ENCODE peak calls at places on chromosomes 3 and 15, in ten cellular contexts. N is GM23248, M is cardiac muscle cell, F is lower lobe of right lung, W is NCI-H1092, H is stomach, L is sigmoid colon, Y is H7, C is T follicular helper cell, K is left colon. O is an unnamed sample.

GRCh38 chr3:18424862-18425640 is at the start of gene SATB1:
- DNase-seq in N (peak; percentile 82), M (peak; percentile 80), F (peak; percentile 89), W (peak; percentile 59), H (peak; percentile 77), L (peak; percentile 92), Y (peak; percentile 86), C (peak; percentile 55), K (peak; percentile 86), O (peak; percentile 95)

GRCh38 chr3:184284696-184285095 is 8.9 kb downstream of the ECE2 start:
- DNase-seq in N (peak; percentile 79), M (peak; percentile 92), F (no peak), W (peak; percentile 67), H (peak; percentile 34), L (no peak), Y (peak; percentile 95), C (no peak), K (no peak), O (peak; percentile 54)

GRCh38 chr3:172908871-172909270 is 158.3 kb downstream of the ECT2 start:
- DNase-seq in N (no peak), M (no peak), F (no peak), W (no peak), H (no peak), L (no peak), Y (no peak), C (no peak), K (no peak), O (no peak)

GRCh38 chr15:70030851-70031645 is 66.7 kb downstream of the TLE3 start:
- DNase-seq in N (no peak), M (no peak), F (peak; percentile 24), W (no peak), H (no peak), L (peak; percentile 50), Y (no peak), C (no peak), K (no peak), O (no peak)

GRCh38 chr3:129031476-129032215 is 28.9 kb upstream of the GP9 start:
- DNase-seq in N (no peak), M (no peak), F (no peak), W (no peak), H (no peak), L (no peak), Y (peak; percentile 30), C (no peak), K (no peak), O (no peak)

GRCh38 chr3:41701196-41701698 is 260.7 kb downstream of the ULK4 start:
- DNase-seq in N (peak; percentile 5), M (no peak), F (no peak), W (no peak), H (no peak), L (no peak), Y (no peak), C (no peak), K (no peak), O (no peak)

GRCh38 chr3:149781216-149781615 is 11.1 kb downstream of the ANKUB1 start:
- DNase-seq in N (no peak), M (no peak), F (no peak), W (no peak), H (no peak), L (no peak), Y (no peak), C (no peak), K (no peak), O (no peak)

GRCh38 chr3:27253831-27254230 is 115.4 kb downstream of the NEK10 start:
- DNase-seq in N (peak; percentile 58), M (peak; percentile 56), F (peak; percentile 48), W (no peak), H (peak; percentile 26), L (no peak), Y (peak; percentile 58), C (no peak), K (peak; percentile 34), O (peak; percentile 37)

GRCh38 chr3:135083756-135084155 is 288.7 kb downstream of the EPHB1 start:
- DNase-seq in N (no peak), M (no peak), F (no peak), W (no peak), H (no peak), L (no peak), Y (no peak), C (no peak), K (no peak), O (no peak)

GRCh38 chr3:4581905-4582611 is 88.9 kb downstream of the ITPR1 start:
- DNase-seq in N (no peak), M (no peak), F (no peak), W (no peak), H (no peak), L (no peak), Y (no peak), C (no peak), K (no peak), O (no peak)

GRCh38 chr3:70736009-70736408 is 423.6 kb upstream of the MDFIC2 start:
- DNase-seq in N (peak; percentile 65), M (no peak), F (no peak), W (no peak), H (no peak), L (no peak), Y (no peak), C (no peak), K (no peak), O (no peak)

GRCh38 chr15:59738676-59739075 is 49.6 kb upstream of the BNIP2 start:
- DNase-seq in N (no peak), M (no peak), F (no peak), W (no peak), H (no peak), L (no peak), Y (no peak), C (no peak), K (no peak), O (no peak)

GRCh38 chr3:183279371-183279770 is 26.3 kb downstream of the B3GNT5 start:
- DNase-seq in N (no peak), M (no peak), F (no peak), W (no peak), H (no peak), L (no peak), Y (peak; percentile 22), C (no peak), K (no peak), O (no peak)

GRCh38 chr15:43352693-43353382 is 18.0 kb downstream of the ZSCAN29 start:
- DNase-seq in N (no peak), M (no peak), F (no peak), W (no peak), H (no peak), L (no peak), Y (no peak), C (no peak), K (no peak), O (no peak)

GRCh38 chr15:78007965-78008886 is 69.3 kb downstream of the TBC1D2B start:
- DNase-seq in N (peak; percentile 95), M (peak; percentile 83), F (peak; percentile 70), W (no peak), H (peak; percentile 92), L (peak; percentile 94), Y (no peak), C (no peak), K (peak; percentile 72), O (peak; percentile 65)

GRCh38 chr3:10164546-10165393 is at the start of gene IRAK2:
- DNase-seq in N (peak; percentile 91), M (peak; percentile 70), F (peak; percentile 88), W (no peak), H (peak; percentile 78), L (peak; percentile 90), Y (peak; percentile 96), C (no peak), K (peak; percentile 57), O (peak; percentile 97)

GRCh38 chr3:13022348-13023250 is 50.6 kb downstream of the IQSEC1 start:
- DNase-seq in N (peak; percentile 75), M (peak; percentile 94), F (peak; percentile 50), W (peak; percentile 35), H (peak; percentile 39), L (peak; percentile 89), Y (peak; percentile 91), C (no peak), K (peak; percentile 56), O (peak; percentile 84)

GRCh38 chr15:66066439-66066838 is 187.1 kb downstream of the MEGF11 start:
- DNase-seq in N (no peak), M (no peak), F (no peak), W (peak; percentile 2), H (no peak), L (peak; percentile 45), Y (no peak), C (no peak), K (no peak), O (no peak)

GRCh38 chr15:48800811-48801460 is 9.9 kb downstream of the CEP152 start:
- DNase-seq in N (peak; percentile 59), M (peak; percentile 68), F (no peak), W (no peak), H (no peak), L (no peak), Y (no peak), C (no peak), K (no peak), O (no peak)

GRCh38 chr3:36954452-36955134 is 9.7 kb upstream of the TRANK1 start:
- DNase-seq in N (no peak), M (no peak), F (no peak), W (no peak), H (no peak), L (no peak), Y (no peak), C (no peak), K (no peak), O (no peak)

GRCh38 chr15:92541197-92542190 is 114.1 kb downstream of the FAM174B start:
- DNase-seq in N (peak; percentile 72), M (no peak), F (no peak), W (peak; percentile 15), H (no peak), L (no peak), Y (no peak), C (no peak), K (no peak), O (no peak)

GRCh38 chr3:102060814-102061213 is 211.5 kb downstream of the NFKBIZ start:
- DNase-seq in N (peak; percentile 36), M (no peak), F (no peak), W (no peak), H (no peak), L (no peak), Y (no peak), C (no peak), K (no peak), O (no peak)

GRCh38 chr15:39397883-39398282 is 183.0 kb upstream of the THBS1 start:
- DNase-seq in N (no peak), M (no peak), F (no peak), W (no peak), H (no peak), L (no peak), Y (no peak), C (no peak), K (no peak), O (no peak)

GRCh38 chr15:38147246-38147645 is 105.4 kb upstream of the SPRED1 start:
- DNase-seq in N (no peak), M (no peak), F (no peak), W (no peak), H (no peak), L (no peak), Y (no peak), C (no peak), K (no peak), O (no peak)

GRCh38 chr3:122964844-122965243 is 62.7 kb downstream of the SEMA5B start:
- DNase-seq in N (no peak), M (no peak), F (no peak), W (no peak), H (no peak), L (no peak), Y (no peak), C (no peak), K (no peak), O (no peak)

GRCh38 chr15:43776718-43777292 is at the start of gene ELL3:
- DNase-seq in N (peak; percentile 88), M (peak; percentile 68), F (peak; percentile 89), W (peak; percentile 64), H (peak; percentile 84), L (peak; percentile 86), Y (peak; percentile 88), C (peak; percentile 67), K (peak; percentile 86), O (peak; percentile 86)

GRCh38 chr15:65724479-65724878 is 67.6 kb downstream of the DENND4A start:
- DNase-seq in N (no peak), M (no peak), F (no peak), W (no peak), H (no peak), L (no peak), Y (no peak), C (no peak), K (no peak), O (no peak)

GRCh38 chr3:27749640-27750039 is 27.5 kb upstream of the EOMES start:
- DNase-seq in N (no peak), M (no peak), F (no peak), W (no peak), H (no peak), L (no peak), Y (no peak), C (no peak), K (no peak), O (no peak)